ENCODE peak calls at places on chromosome 21, in ten cellular contexts. X, Y, N, I, R, C, G, D, T and J are unnamed samples.

GRCh38 chr21:45922648-45923047 is 58.9 kb upstream of the COL6A1 start:
- DNase-seq in X (no peak), Y (no peak), N (no peak), I (no peak), R (no peak), C (no peak), G (no peak), D (no peak), T (no peak), J (no peak)

GRCh38 chr21:41678944-41679343 is 87.9 kb downstream of the RIPK4 start:
- DNase-seq in X (peak; percentile 74), Y (no peak), N (peak; percentile 86), I (peak; percentile 99), R (peak; percentile 94), C (peak; percentile 86), G (peak; percentile 81), D (peak; percentile 74), T (peak; percentile 94), J (peak; percentile 92)

GRCh38 chr21:41803316-41803715 is 36.5 kb upstream of the RIPK4 start:
- DNase-seq in X (no peak), Y (no peak), N (no peak), I (peak; percentile 27), R (no peak), C (no peak), G (no peak), D (no peak), T (no peak), J (no peak)

GRCh38 chr21:31927872-31928476 is 55.2 kb downstream of the HUNK start:
- DNase-seq in X (no peak), Y (no peak), N (no peak), I (no peak), R (no peak), C (no peak), G (no peak), D (no peak), T (no peak), J (no peak)

GRCh38 chr21:45723049-45723958 is 79.8 kb downstream of the PCBP3 start:
- DNase-seq in X (no peak), Y (no peak), N (no peak), I (no peak), R (no peak), C (no peak), G (no peak), D (no peak), T (no peak), J (no peak)

GRCh38 chr21:25557170-25557569 is 50.1 kb downstream of the MRPL39 start:
- DNase-seq in X (no peak), Y (no peak), N (no peak), I (peak; percentile 51), R (no peak), C (no peak), G (no peak), D (no peak), T (no peak), J (no peak)

GRCh38 chr21:42313501-42313969 is 1.7 kb downstream of the TFF3 start:
- DNase-seq in X (no peak), Y (no peak), N (no peak), I (no peak), R (no peak), C (no peak), G (no peak), D (no peak), T (peak; percentile 12), J (no peak)

GRCh38 chr21:46130721-46131720 is 24.4 kb downstream of the FTCD start:
- DNase-seq in X (no peak), Y (no peak), N (peak; percentile 58), I (no peak), R (no peak), C (no peak), G (peak; percentile 31), D (no peak), T (no peak), J (no peak)

GRCh38 chr21:41958886-41959563 is 5.2 kb upstream of the C2CD2 start:
- DNase-seq in X (no peak), Y (peak; percentile 17), N (no peak), I (peak; percentile 94), R (peak; percentile 34), C (no peak), G (no peak), D (peak; percentile 56), T (no peak), J (no peak)

GRCh38 chr21:45886610-45887026 is 95.0 kb upstream of the COL6A1 start:
- DNase-seq in X (no peak), Y (no peak), N (no peak), I (no peak), R (no peak), C (no peak), G (no peak), D (no peak), T (no peak), J (no peak)

GRCh38 chr21:31220567-31220966 is 123.5 kb downstream of the TIAM1 start:
- DNase-seq in X (no peak), Y (no peak), N (no peak), I (peak; percentile 72), R (no peak), C (no peak), G (no peak), D (no peak), T (no peak), J (no peak)

GRCh38 chr21:29384608-29385359 is 86.1 kb downstream of the BACH1 start:
- DNase-seq in X (no peak), Y (no peak), N (no peak), I (no peak), R (no peak), C (no peak), G (no peak), D (no peak), T (no peak), J (no peak)

GRCh38 chr21:30880914-30881313 is 466 bp downstream of the KRTAP11-1 start:
- DNase-seq in X (no peak), Y (no peak), N (no peak), I (no peak), R (no peak), C (no peak), G (no peak), D (no peak), T (no peak), J (no peak)

GRCh38 chr21:25313891-25314646 is 293.2 kb downstream of the MRPL39 start:
- DNase-seq in X (no peak), Y (no peak), N (no peak), I (peak; percentile 63), R (no peak), C (no peak), G (no peak), D (no peak), T (peak; percentile 42), J (no peak)

GRCh38 chr21:15397258-15397657 is 332.5 kb upstream of the NRIP1 start:
- DNase-seq in X (no peak), Y (no peak), N (no peak), I (no peak), R (no peak), C (no peak), G (no peak), D (no peak), T (no peak), J (no peak)

GRCh38 chr21:16891821-16892220 is 621.0 kb upstream of the CXADR start:
- DNase-seq in X (no peak), Y (no peak), N (peak; percentile 68), I (no peak), R (peak; percentile 17), C (no peak), G (no peak), D (no peak), T (peak; percentile 88), J (peak; percentile 9)

GRCh38 chr21:31566611-31567010 is 92.9 kb upstream of the SOD1 start:
- DNase-seq in X (no peak), Y (no peak), N (no peak), I (no peak), R (no peak), C (no peak), G (no peak), D (no peak), T (no peak), J (no peak)

DNA sequence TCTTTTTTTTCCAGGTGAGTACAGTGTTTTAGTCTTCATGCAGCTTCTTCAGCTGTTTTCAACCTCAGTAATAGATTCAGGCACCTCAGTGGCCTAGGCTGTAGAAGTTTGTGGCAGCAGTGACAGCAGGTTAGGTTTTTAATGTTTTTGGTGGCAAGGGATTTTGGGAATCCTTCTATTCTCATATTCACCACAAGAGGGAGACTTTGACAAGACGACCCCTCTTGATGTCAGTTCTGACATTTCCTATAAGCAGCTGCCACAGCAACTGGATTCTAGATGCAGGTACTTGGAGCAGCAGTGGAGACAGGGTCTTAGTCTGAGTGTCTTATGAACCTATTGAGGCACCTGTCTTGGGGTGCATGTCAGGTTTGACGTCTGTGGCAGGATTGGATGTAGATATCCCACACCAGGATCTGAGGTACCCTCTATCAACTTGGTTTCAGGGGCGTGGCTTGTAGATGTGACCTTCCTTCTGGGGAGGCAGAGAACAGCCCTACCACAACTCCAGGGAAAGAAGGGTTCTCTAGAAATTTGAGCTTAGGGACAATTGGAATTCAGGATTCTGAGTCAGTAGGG is 1104.2 kb upstream of the TMPRSS15 start:
- DNase-seq in X (no peak), Y (no peak), N (no peak), I (peak; percentile 28), R (no peak), C (no peak), G (no peak), D (no peak), T (no peak), J (no peak)
- TF ChIP-seq CTCF in X (peak; percentile 64), Y (no peak), N (no peak), I (peak; percentile 54), R (no peak), C (peak; percentile 42), G (no peak), D (no peak), T (no peak), J (no peak)

DNA sequence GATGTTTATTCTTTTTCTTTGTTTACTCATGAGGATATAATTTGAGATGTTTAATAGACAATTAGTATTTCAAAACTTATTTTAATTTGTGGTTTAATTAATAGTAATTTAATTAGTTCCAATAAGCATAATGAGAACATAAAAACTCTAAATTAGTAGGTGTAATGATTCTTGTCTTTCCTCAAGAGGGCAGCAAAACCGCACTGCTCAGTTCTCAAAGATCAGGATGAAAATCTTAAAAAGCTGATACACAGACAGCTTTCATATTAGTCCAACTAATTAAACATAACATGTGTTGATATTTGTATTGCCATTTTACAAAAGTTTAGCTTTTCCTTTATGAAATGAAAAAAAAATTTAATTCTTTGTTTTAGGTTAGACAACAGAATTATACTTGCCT is 106.7 kb upstream of the C21orf91 start:
- DNase-seq in X (no peak), Y (no peak), N (no peak), I (peak; percentile 50), R (peak; percentile 6), C (peak; percentile 12), G (no peak), D (no peak), T (no peak), J (no peak)
- TF ChIP-seq CTCF in X (peak; percentile 67), Y (peak; percentile 30), N (peak; percentile 62), I (peak; percentile 64), R (peak; percentile 11), C (peak; percentile 47), G (peak; percentile 64), D (no peak), T (peak; percentile 71), J (peak; percentile 57)

GRCh38 chr21:35026617-35027557 is 22.2 kb downstream of the RUNX1 start:
- DNase-seq in X (peak; percentile 16), Y (peak; percentile 55), N (no peak), I (no peak), R (no peak), C (peak; percentile 53), G (peak; percentile 66), D (no peak), T (no peak), J (no peak)
- TF ChIP-seq CTCF in X (no peak), Y (peak; percentile 25), N (no peak), I (no peak), R (no peak), C (no peak), G (no peak), D (no peak), T (peak; percentile 4), J (no peak)

GRCh38 chr21:27035791-27036190 is 68.9 kb upstream of the ADAMTS5 start:
- DNase-seq in X (no peak), Y (no peak), N (no peak), I (no peak), R (no peak), C (no peak), G (no peak), D (no peak), T (no peak), J (no peak)
- TF ChIP-seq CTCF in X (no peak), Y (no peak), N (no peak), I (no peak), R (no peak), C (no peak), G (no peak), D (no peak), T (no peak), J (no peak)